ENCODE peak calls at places on chromosomes 16 and 17, in eight cellular contexts. C, H, L, O, F, Y, N and J are unnamed samples.

GRCh38 chr17:47315451-47316266 is 8.1 kb upstream of the EFCAB13 start:
- DNase-seq in C (no peak), H (no peak), L (peak; percentile 81), O (no peak), F (peak; percentile 70), Y (peak; percentile 44), N (no peak), J (peak; percentile 82)

GRCh38 chr16:9598731-9599083 is 507.3 kb downstream of the HAPSTR1 start:
- DNase-seq in C (no peak), H (no peak), L (no peak), O (no peak), F (no peak), Y (no peak), N (no peak), J (no peak)

GRCh38 chr16:87704754-87705353 is 60.9 kb downstream of the KLHDC4 start:
- DNase-seq in C (no peak), H (no peak), L (no peak), O (no peak), F (no peak), Y (no peak), N (no peak), J (no peak)

GRCh38 chr17:64278614-64279013 is 15.6 kb upstream of the TEX2 start:
- DNase-seq in C (no peak), H (no peak), L (peak; percentile 96), O (no peak), F (no peak), Y (peak; percentile 28), N (no peak), J (no peak)

GRCh38 chr16:31118223-31119155 is 1.0 kb downstream of the KAT8 start:
- DNase-seq in C (no peak), H (no peak), L (peak; percentile 97), O (no peak), F (no peak), Y (no peak), N (no peak), J (peak; percentile 93)

GRCh38 chr16:14549789-14550153 is 80.3 kb downstream of the PARN start:
- DNase-seq in C (no peak), H (no peak), L (no peak), O (no peak), F (no peak), Y (no peak), N (no peak), J (no peak)

GRCh38 chr17:76713765-76714164 is 3.0 kb upstream of the MXRA7 start:
- DNase-seq in C (no peak), H (no peak), L (no peak), O (no peak), F (no peak), Y (no peak), N (no peak), J (no peak)

GRCh38 chr17:44374306-44375195 is 10.9 kb upstream of the FAM171A2 start:
- DNase-seq in C (no peak), H (no peak), L (no peak), O (no peak), F (no peak), Y (no peak), N (no peak), J (no peak)

GRCh38 chr17:4722678-4723240 is 8.5 kb upstream of the MED11 start:
- DNase-seq in C (no peak), H (no peak), L (no peak), O (no peak), F (no peak), Y (no peak), N (no peak), J (no peak)

GRCh38 chr17:78132086-78132676 is 1.6 kb downstream of the TMC8 start:
- DNase-seq in C (no peak), H (no peak), L (no peak), O (no peak), F (no peak), Y (peak; percentile 90), N (peak; percentile 84), J (no peak)

GRCh38 chr17:43118679-43119615 is 6.2 kb downstream of the BRCA1 start:
- DNase-seq in C (no peak), H (no peak), L (no peak), O (no peak), F (no peak), Y (no peak), N (no peak), J (no peak)

GRCh38 chr16:11309895-11310633 is 28.9 kb upstream of the PRM1 start:
- DNase-seq in C (no peak), H (no peak), L (no peak), O (no peak), F (no peak), Y (no peak), N (no peak), J (no peak)

GRCh38 chr17:4586043-4586442 is 1.7 kb downstream of the SMTNL2 start:
- DNase-seq in C (no peak), H (no peak), L (no peak), O (no peak), F (no peak), Y (no peak), N (no peak), J (no peak)

GRCh38 chr17:77914440-77915254 is 43.9 kb upstream of the TNRC6C start:
- DNase-seq in C (no peak), H (no peak), L (no peak), O (no peak), F (no peak), Y (no peak), N (no peak), J (no peak)

GRCh38 chr17:70053241-70054234 is 21.5 kb upstream of the KCNJ16 start:
- DNase-seq in C (no peak), H (no peak), L (no peak), O (no peak), F (no peak), Y (no peak), N (no peak), J (no peak)

GRCh38 chr16:72427001-72427785 is 255.2 kb upstream of the PMFBP1 start:
- DNase-seq in C (no peak), H (no peak), L (no peak), O (no peak), F (no peak), Y (no peak), N (no peak), J (no peak)

GRCh38 chr17:8006836-8007680 is 4.6 kb downstream of the GUCY2D start:
- DNase-seq in C (no peak), H (no peak), L (no peak), O (no peak), F (no peak), Y (no peak), N (no peak), J (no peak)

GRCh38 chr16:90078594-90078895 is 1.4 kb upstream of the PRDM7 start:
- DNase-seq in C (no peak), H (no peak), L (no peak), O (no peak), F (no peak), Y (no peak), N (no peak), J (no peak)

GRCh38 chr17:42310281-42311156 is 22.2 kb downstream of the STAT5A start:
- DNase-seq in C (no peak), H (no peak), L (no peak), O (no peak), F (no peak), Y (peak; percentile 63), N (peak; percentile 36), J (no peak)

GRCh38 chr17:80722656-80723055 is 178.0 kb downstream of the RPTOR start:
- DNase-seq in C (no peak), H (no peak), L (no peak), O (no peak), F (no peak), Y (no peak), N (no peak), J (no peak)

GRCh38 chr17:77555110-77555509 is 403.4 kb upstream of the TNRC6C start:
- DNase-seq in C (no peak), H (no peak), L (no peak), O (no peak), F (no peak), Y (no peak), N (no peak), J (no peak)

GRCh38 chr17:32529604-32530003 is 42.8 kb downstream of the CDK5R1 start:
- DNase-seq in C (no peak), H (no peak), L (no peak), O (no peak), F (no peak), Y (no peak), N (no peak), J (no peak)

GRCh38 chr17:61414141-61414935 is 14.7 kb downstream of the TBX2 start:
- DNase-seq in C (no peak), H (no peak), L (no peak), O (no peak), F (no peak), Y (no peak), N (no peak), J (no peak)

GRCh38 chr17:19329136-19329535 is 33.4 kb downstream of the B9D1 start:
- DNase-seq in C (no peak), H (no peak), L (no peak), O (no peak), F (no peak), Y (no peak), N (no peak), J (no peak)

GRCh38 chr17:81976332-81977210 is 858 bp upstream of the ASPSCR1 start:
- DNase-seq in C (no peak), H (no peak), L (no peak), O (no peak), F (no peak), Y (peak; percentile 56), N (peak; percentile 42), J (no peak)

GRCh38 chr17:34979650-34980352 is 511 bp upstream of the LIG3 start:
- DNase-seq in C (no peak), H (no peak), L (no peak), O (no peak), F (no peak), Y (no peak), N (no peak), J (no peak)

GRCh38 chr17:5770556-5771270 is 186.4 kb upstream of the NLRP1 start:
- DNase-seq in C (no peak), H (no peak), L (no peak), O (no peak), F (no peak), Y (no peak), N (no peak), J (no peak)

GRCh38 chr17:33511670-33512069 is 218.6 kb upstream of the ASIC2 start:
- DNase-seq in C (no peak), H (no peak), L (no peak), O (no peak), F (no peak), Y (peak; percentile 10), N (no peak), J (no peak)

GRCh38 chr16:81574168-81574567 is 129.6 kb downstream of the CMIP start:
- DNase-seq in C (no peak), H (no peak), L (no peak), O (no peak), F (no peak), Y (no peak), N (no peak), J (no peak)

GRCh38 chr16:10646581-10647263 is 48.0 kb downstream of the TEKT5 start:
- DNase-seq in C (no peak), H (no peak), L (no peak), O (no peak), F (no peak), Y (no peak), N (no peak), J (no peak)

GRCh38 chr17:11178576-11178975 is 62.4 kb upstream of the SHISA6 start:
- DNase-seq in C (no peak), H (no peak), L (no peak), O (no peak), F (no peak), Y (no peak), N (no peak), J (no peak)